ENCODE peak calls at places on chromosomes 11 and 22, in eight cellular contexts. B is GM12878, G is GM23338, Z is HCT116, C is H1, T is endothelial cell of umbilical vein, W is K562, F is HepG2. U is an unnamed sample. For H3K36me3, the result is how much of the 10 kb centered on the place peaks cover.

GRCh38 chr22:46693634-46694422 is 44.2 kb downstream of the CERK start:
- DNase-seq in G (no peak), F (no peak), B (no peak), T (no peak), Z (no peak), C (no peak), W (no peak), U (no peak)

GRCh38 chr22:35558031-35558430 is 17.4 kb downstream of the RASD2 start:
- DNase-seq in C (no peak), Z (no peak), G (no peak), B (no peak), W (no peak), F (no peak), T (no peak), U (no peak)

GRCh38 chr11:20770421-20770935 is 101.1 kb downstream of the NELL1 start:
- DNase-seq in W (no peak), G (no peak), Z (no peak), F (no peak), T (no peak), C (no peak), B (no peak), U (no peak)

GRCh38 chr11:15968461-15969130 is 387.8 kb downstream of the SOX6 start:
- DNase-seq in W (no peak), B (no peak), C (no peak), F (no peak), Z (no peak), G (peak), T (no peak), U (no peak)

GRCh38 chr11:96464695-96465307 is 75.0 kb downstream of the JRKL start:
- DNase-seq in T (peak), B (peak), G (peak), F (peak), W (peak), C (no peak), Z (peak), U (peak)

GRCh38 chr11:134517621-134518293 is 105.7 kb upstream of the B3GAT1 start:
- DNase-seq in F (no peak), Z (no peak), G (no peak), T (no peak), W (no peak), B (no peak), C (no peak), U (no peak)

GRCh38 chr11:114149689-114150407 is 90.3 kb downstream of the ZBTB16 start:
- DNase-seq in T (no peak), C (no peak), G (no peak), F (no peak), B (no peak), W (no peak), Z (no peak), U (no peak)

GRCh38 chr11:55949330-55949729 is 13.1 kb upstream of the OR5I1 start:
- DNase-seq in B (no peak), C (no peak), Z (no peak), G (peak), W (no peak), T (no peak), F (no peak), U (no peak)

GRCh38 chr22:19260804-19261203 is 30.7 kb downstream of the CLTCL1 start:
- DNase-seq in C (no peak), T (no peak), G (no peak), B (no peak), W (no peak), F (no peak), Z (no peak), U (no peak)

GRCh38 chr22:41052661-41053490 is 39.5 kb upstream of the EP300 start:
- DNase-seq in F (peak), T (no peak), B (no peak), C (no peak), W (no peak), G (no peak), Z (no peak), U (peak)

GRCh38 chr11:85627332-85627997 is at the start of gene DLG2:
- DNase-seq in C (no peak), G (peak), F (no peak), B (no peak), Z (no peak), T (peak), W (no peak), U (no peak)

GRCh38 chr22:24184057-24184798 is 2.9 kb downstream of the SUSD2 start:
- DNase-seq in C (no peak), T (no peak), G (no peak), W (no peak), F (no peak), Z (no peak), B (no peak), U (no peak)

GRCh38 chr11:131064373-131064991 is 148.2 kb upstream of the SNX19 start:
- DNase-seq in T (peak), Z (peak), W (peak), C (peak), B (peak), F (peak), G (peak), U (peak)

GRCh38 chr11:69102732-69103615 is 52.8 kb upstream of the SMIM38 start:
- DNase-seq in T (no peak), W (peak), B (no peak), Z (no peak), F (no peak), G (peak), C (no peak), U (no peak)

GRCh38 chr11:32374261-32374711 is 61.1 kb downstream of the WT1 start:
- DNase-seq in B (peak), C (peak), W (peak), Z (peak), T (peak), G (peak), F (peak), U (no peak)

GRCh38 chr22:31289335-31289734 is 3.0 kb downstream of the PIK3IP1 start:
- DNase-seq in Z (no peak), T (no peak), F (no peak), W (no peak), B (no peak), G (no peak), C (no peak), U (no peak)

GRCh38 chr11:89491141-89491690 is at the start of gene NOX4:
- DNase-seq in T (peak), G (peak), Z (no peak), F (no peak), B (no peak), C (peak), W (no peak), U (no peak)

GRCh38 chr11:108847288-108847687 is 182.4 kb downstream of the DDX10 start:
- DNase-seq in F (no peak), Z (no peak), B (no peak), W (no peak), T (no peak), C (no peak), G (no peak), U (no peak)

GRCh38 chr22:31090217-31091085 is 9.3 kb downstream of the SMTN start:
- DNase-seq in T (no peak), C (no peak), W (no peak), F (no peak), Z (no peak), G (no peak), B (no peak), U (no peak)

GRCh38 chr11:125978778-125979378 is 33.0 kb downstream of the VSIG10L2 start:
- DNase-seq in G (no peak), Z (no peak), T (no peak), C (no peak), B (no peak), F (no peak), W (no peak), U (no peak)

GRCh38 chr11:28514391-28514790 is 406.2 kb downstream of the METTL15 start:
- DNase-seq in F (no peak), Z (no peak), T (no peak), G (no peak), C (no peak), W (no peak), B (no peak), U (no peak)

GRCh38 chr22:46084376-46084775 is 66.0 kb upstream of the PPARA start:
- DNase-seq in W (no peak), B (no peak), G (no peak), T (no peak), C (no peak), Z (no peak), F (no peak), U (no peak)

GRCh38 chr11:112806876-112807275 is 154.3 kb upstream of the NCAM1 start:
- DNase-seq in B (no peak), F (no peak), T (no peak), G (no peak), W (no peak), C (no peak), Z (no peak), U (no peak)

GRCh38 chr22:40043086-40043485 is 48.3 kb downstream of the FAM83F start:
- DNase-seq in B (no peak), T (no peak), W (no peak), Z (no peak), C (no peak), F (no peak), G (no peak), U (no peak)

GRCh38 chr11:3161309-3161708 is 3.8 kb downstream of the OSBPL5 start:
- DNase-seq in T (peak), C (no peak), B (no peak), Z (no peak), F (no peak), G (no peak), W (no peak), U (no peak)

GRCh38 chr22:29226246-29226981 is 20.7 kb downstream of the EMID1 start:
- DNase-seq in G (no peak), T (no peak), C (no peak), W (no peak), B (no peak), Z (no peak), F (no peak), U (no peak)

GRCh38 chr22:44632823-44633478 is 69.1 kb upstream of the PRR5 start:
- DNase-seq in B (no peak), C (no peak), Z (no peak), W (no peak), T (no peak), F (no peak), G (no peak), U (no peak)

GRCh38 chr11:128913806-128914205 is 22.6 kb downstream of the KCNJ5 start:
- DNase-seq in Z (no peak), B (no peak), G (no peak), T (no peak), F (no peak), W (no peak), C (no peak), U (no peak)

GRCh38 chr11:60321051-60321450 is 6.0 kb upstream of the MS4A6E start:
- DNase-seq in W (no peak), C (no peak), T (no peak), G (no peak), F (no peak), B (no peak), Z (no peak), U (no peak)

GRCh38 chr22:31045900-31046587 is 35.1 kb upstream of the SMTN start:
- DNase-seq in G (no peak), T (no peak), Z (no peak), C (no peak), W (peak), B (no peak), F (no peak), U (no peak)

GRCh38 chr11:117374316-117374715 is 46.7 kb downstream of the CEP164 start:
- DNase-seq in B (no peak), F (no peak), W (no peak), T (no peak), Z (no peak), C (no peak), G (no peak), U (no peak)

GRCh38 chr11:117378966-117379865 is 51.6 kb downstream of the CEP164 start:
- DNase-seq in W (no peak), C (no peak), F (no peak), G (no peak), Z (no peak), B (no peak), T (peak), U (no peak)

GRCh38 chr11:117375960-117376359 is 48.3 kb downstream of the CEP164 start:
- DNase-seq in G (no peak), T (no peak), F (no peak), W (no peak), C (no peak), B (no peak), Z (no peak), U (no peak)

GRCh38 chr11:117380676-117381075 is 53.0 kb downstream of the CEP164 start:
- DNase-seq in T (no peak), F (no peak), W (no peak), B (no peak), C (no peak), Z (no peak), G (no peak), U (no peak)

DNA sequence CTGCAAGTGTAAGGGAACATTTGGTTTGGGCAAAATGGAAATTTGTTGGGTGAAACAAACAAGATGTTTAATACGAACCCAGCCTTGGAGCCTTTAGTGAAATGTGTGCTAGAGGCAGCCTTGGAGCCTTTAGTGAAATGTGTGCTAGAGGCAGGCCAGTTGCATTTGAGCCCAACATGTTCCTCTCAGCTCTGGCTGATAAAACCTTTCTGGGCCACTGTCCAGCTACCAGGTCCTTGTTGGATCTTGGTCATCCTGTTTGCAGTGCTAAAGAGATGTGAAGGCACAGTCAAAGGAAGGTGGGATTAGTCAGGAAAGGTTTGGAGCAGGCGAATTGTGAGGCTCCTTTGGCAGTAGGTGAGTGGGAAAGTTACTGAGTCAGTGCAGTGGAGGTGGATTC is 48.9 kb downstream of the CEP164 start:
- DNase-seq in C (no peak), T (no peak), B (no peak), G (no peak), F (no peak), Z (no peak), W (no peak), U (no peak)
- H3K36me3 ChIP-seq in C (under half), T (under half), B (under half), G (under half), F (under half), Z (under half), W (under half), U (under half)

DNA sequence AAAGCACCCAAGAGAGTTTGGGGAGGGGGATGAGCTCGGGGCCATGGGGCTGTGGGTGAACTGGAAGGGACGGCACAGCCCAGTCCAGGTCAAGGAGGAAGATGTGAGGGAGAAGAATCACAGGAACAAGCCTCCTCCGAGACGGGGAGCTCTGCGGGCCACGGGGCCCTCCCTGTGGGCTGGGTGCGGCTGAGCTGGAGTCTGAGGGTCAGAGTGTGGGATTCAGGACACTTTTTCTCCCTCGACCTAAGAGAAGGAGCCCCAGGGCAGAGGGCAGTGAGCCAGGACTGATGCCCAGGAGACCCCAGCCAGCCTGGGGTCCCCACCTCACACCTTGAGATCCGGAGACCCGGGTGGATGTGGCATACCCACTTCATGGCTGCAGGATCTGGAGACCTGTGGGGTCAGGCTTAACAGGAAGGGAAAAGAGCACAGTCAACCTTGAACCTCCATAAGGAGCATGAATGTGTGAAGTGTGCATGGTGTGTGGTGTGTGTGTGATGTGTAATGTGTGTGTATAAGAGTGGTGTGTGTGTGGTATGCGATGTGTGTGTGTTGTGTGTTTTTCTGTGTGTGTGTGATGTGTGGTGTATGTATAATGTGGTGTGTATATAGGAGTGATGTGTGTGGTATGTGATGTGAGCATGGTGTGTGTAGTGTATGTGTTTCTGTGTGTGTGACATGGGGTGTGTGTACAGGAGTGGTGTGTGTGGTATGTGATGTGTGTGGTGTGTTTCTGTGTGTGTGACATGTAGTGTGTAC is 504.6 kb downstream of the BRD1 start:
- DNase-seq in B (no peak), T (no peak), C (peak), F (no peak), Z (no peak), G (no peak), W (no peak), U (no peak)
- TF ChIP-seq POLR2AphosphoS5 in B (no peak), T (no peak), C (no peak), F (no peak), Z (no peak), G (no peak), W (no peak), U (no peak)

DNA sequence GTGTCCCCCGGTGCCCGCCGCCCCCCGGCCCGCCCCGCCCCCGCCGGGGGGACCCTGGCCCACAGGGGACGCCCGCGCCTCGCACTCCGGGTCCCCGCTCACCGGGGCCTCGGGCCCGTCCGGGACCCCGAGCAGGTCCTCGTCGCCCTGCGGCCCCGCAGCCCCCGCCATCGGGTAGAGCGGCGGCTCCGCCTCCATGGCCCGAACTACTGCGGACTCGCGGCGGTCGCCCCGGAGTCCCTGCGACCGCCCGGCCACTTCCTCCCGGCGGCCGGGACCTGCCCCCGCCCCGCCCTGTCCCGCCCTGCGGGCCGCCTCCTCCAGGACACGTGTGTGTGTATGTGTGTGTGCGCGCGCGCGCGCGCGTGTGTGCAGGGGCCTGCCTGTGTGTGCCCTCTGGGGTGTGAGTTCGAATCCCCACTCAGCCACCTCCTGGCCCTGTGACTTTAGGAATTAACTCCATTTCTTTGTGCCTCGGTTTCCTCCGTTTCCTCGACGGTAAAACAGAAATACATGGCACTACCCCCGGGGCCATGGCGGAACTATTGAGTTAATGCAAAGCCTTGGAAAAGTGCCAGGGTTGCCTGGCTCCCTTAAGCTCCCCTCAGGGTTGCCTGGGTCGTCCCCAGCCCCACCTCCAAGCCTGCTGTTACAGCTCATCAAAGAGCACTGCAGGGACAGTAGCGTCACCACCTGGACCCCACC is at the start of gene UNC93B1:
- DNase-seq in F (peak), G (peak), W (peak), T (peak), Z (peak), B (peak), C (peak), U (peak)
- TF ChIP-seq EZH2 in F (no peak), G (no peak), W (no peak), T (no peak), Z (no peak), B (no peak), C (peak), U (no peak)

GRCh38 chr22:48327721-48328120 is 1500.0 kb downstream of the BRD1 start:
- DNase-seq in C (no peak), B (no peak), T (no peak), W (no peak), F (no peak), Z (no peak), G (no peak), U (no peak)
- H3K36me3 ChIP-seq in C (under half), B (under half), T (under half), W (under half), F (under half), Z (under half), G (under half), U (under half)

DNA sequence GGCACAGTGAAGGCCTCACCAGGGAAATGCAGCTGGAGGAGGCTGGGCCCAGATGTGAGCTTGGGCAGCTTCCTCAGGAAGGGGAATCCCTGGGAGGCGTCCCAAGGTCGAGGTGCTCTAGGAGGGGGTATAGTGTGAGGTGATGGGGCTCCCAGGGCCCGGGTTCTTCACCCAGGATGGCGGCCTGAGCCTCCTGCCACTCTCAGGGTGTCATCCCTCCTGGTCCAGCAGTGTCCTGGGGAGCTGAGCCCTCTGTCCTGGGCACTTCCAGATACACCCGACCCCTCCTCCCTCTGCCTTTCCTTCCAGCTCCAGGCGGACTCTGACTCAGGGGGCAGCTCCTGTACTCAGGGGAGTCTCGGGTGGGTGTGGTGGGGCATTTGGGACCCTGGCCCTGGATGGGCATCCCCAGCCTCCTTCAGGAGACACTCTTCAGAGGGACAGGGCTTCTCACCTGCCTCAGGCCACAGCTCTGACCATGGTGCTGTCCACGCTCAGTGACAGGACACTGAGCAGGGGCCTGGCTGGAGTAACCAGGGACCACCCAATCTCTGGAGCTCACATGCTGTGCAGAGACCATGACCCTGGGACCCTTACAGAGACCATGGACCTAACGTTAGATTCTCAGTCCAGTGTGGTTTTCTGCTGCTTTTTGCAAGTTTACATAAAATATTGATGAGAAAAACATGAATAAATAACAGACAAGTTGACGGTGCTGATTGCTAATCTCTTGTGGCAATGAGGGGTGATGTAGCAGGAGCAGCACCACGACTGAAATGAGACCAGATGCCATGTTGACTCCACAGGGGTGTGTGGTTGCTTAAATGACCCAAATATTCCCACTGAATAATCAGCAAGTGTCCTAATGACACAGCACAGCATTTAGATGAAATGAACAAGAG is 101.9 kb downstream of the GGTLC2 start:
- DNase-seq in C (no peak), B (no peak), G (no peak), T (no peak), F (no peak), W (no peak), Z (no peak), U (no peak)
- TF ChIP-seq POLR2AphosphoS5 in C (no peak), B (no peak), G (no peak), T (no peak), F (no peak), W (no peak), Z (no peak), U (no peak)

DNA sequence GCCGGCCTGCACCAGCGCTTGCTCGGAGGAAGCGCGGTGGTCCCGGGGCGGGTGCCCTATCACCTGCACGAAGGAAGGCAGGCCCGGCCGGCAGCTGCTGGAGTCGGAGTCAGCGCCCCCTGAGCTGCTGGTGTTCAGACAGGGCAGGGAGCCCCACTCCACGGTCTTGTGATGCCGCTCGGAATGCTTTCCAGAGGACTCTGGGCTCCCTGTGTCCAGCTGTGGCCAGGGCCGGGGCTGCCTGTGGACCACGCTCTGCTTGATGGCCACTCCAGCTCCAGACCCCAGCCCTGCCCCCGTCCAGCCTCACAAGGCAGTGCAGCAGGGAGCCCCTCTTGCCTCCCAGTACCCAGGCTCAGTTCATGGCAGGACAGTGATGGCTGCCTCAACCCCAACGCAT is 3.7 kb downstream of the LMNTD2 start:
- DNase-seq in C (no peak), G (peak), T (no peak), B (no peak), F (no peak), Z (no peak), W (no peak), U (no peak)
- TF ChIP-seq EZH2 in C (no peak), G (no peak), T (no peak), B (no peak), F (no peak), Z (no peak), W (no peak), U (no peak)

U was measured in SK-N-MC.